ENCODE peak calls at places on chromosome 9, in four cellular contexts. One of them, this sample, is unnamed.

GRCh38 chr9:124105266-124105665 is 93.7 kb downstream of the LHX2 start:
- DNase-seq in skeletal muscle cell: no peak
- DNase-seq in body of pancreas: no peak
- DNase-seq in endothelial cell of umbilical vein: no peak
- DNase-seq in this sample: no peak

GRCh38 chr9:116572095-116572748 is 114.9 kb upstream of the TRIM32 start:
- DNase-seq in skeletal muscle cell: peak; percentile 84
- DNase-seq in body of pancreas: peak; percentile 93
- DNase-seq in endothelial cell of umbilical vein: peak; percentile 41
- DNase-seq in this sample: peak; percentile 94

GRCh38 chr9:133807037-133807436 is 68.9 kb upstream of the SARDH start:
- DNase-seq in skeletal muscle cell: no peak
- DNase-seq in body of pancreas: no peak
- DNase-seq in endothelial cell of umbilical vein: no peak
- DNase-seq in this sample: no peak

GRCh38 chr9:4600363-4600762 is 61.7 kb upstream of the PLPP6 start:
- DNase-seq in skeletal muscle cell: no peak
- DNase-seq in body of pancreas: no peak
- DNase-seq in endothelial cell of umbilical vein: no peak
- DNase-seq in this sample: no peak

GRCh38 chr9:101398930-101399640 is 434 bp downstream of the ZNF189 start:
- DNase-seq in skeletal muscle cell: no peak
- DNase-seq in body of pancreas: peak; percentile 34
- DNase-seq in endothelial cell of umbilical vein: peak; percentile 32
- DNase-seq in this sample: no peak

GRCh38 chr9:76353280-76353679 is 40.9 kb downstream of the RFK start:
- DNase-seq in skeletal muscle cell: no peak
- DNase-seq in body of pancreas: no peak
- DNase-seq in endothelial cell of umbilical vein: no peak
- DNase-seq in this sample: no peak

GRCh38 chr9:9341203-9341602 is 1271.6 kb downstream of the PTPRD start:
- DNase-seq in skeletal muscle cell: no peak
- DNase-seq in body of pancreas: no peak
- DNase-seq in endothelial cell of umbilical vein: no peak
- DNase-seq in this sample: no peak

GRCh38 chr9:98342103-98342818 is 86.8 kb upstream of the TBC1D2 start:
- DNase-seq in skeletal muscle cell: no peak
- DNase-seq in body of pancreas: no peak
- DNase-seq in endothelial cell of umbilical vein: no peak
- DNase-seq in this sample: no peak

GRCh38 chr9:34793428-34793827 is 83.5 kb upstream of the CCL21 start:
- DNase-seq in skeletal muscle cell: no peak
- DNase-seq in body of pancreas: no peak
- DNase-seq in endothelial cell of umbilical vein: no peak
- DNase-seq in this sample: no peak

GRCh38 chr9:124054671-124055212 is 43.2 kb downstream of the LHX2 start:
- DNase-seq in skeletal muscle cell: no peak
- DNase-seq in body of pancreas: no peak
- DNase-seq in endothelial cell of umbilical vein: no peak
- DNase-seq in this sample: no peak

GRCh38 chr9:88672874-88673695 is 138.1 kb downstream of the NXNL2 start:
- DNase-seq in skeletal muscle cell: no peak
- DNase-seq in body of pancreas: no peak
- DNase-seq in endothelial cell of umbilical vein: no peak
- DNase-seq in this sample: peak; percentile 69

GRCh38 chr9:115209601-115210306 is 91.8 kb upstream of the TNC start:
- DNase-seq in skeletal muscle cell: no peak
- DNase-seq in body of pancreas: no peak
- DNase-seq in endothelial cell of umbilical vein: no peak
- DNase-seq in this sample: no peak

GRCh38 chr9:37290881-37291485 is 131.5 kb upstream of the GRHPR start:
- DNase-seq in skeletal muscle cell: peak; percentile 69
- DNase-seq in body of pancreas: no peak
- DNase-seq in endothelial cell of umbilical vein: peak; percentile 70
- DNase-seq in this sample: no peak

GRCh38 chr9:70557665-70558419 is 143.4 kb upstream of the KLF9 start:
- DNase-seq in skeletal muscle cell: no peak
- DNase-seq in body of pancreas: no peak
- DNase-seq in endothelial cell of umbilical vein: no peak
- DNase-seq in this sample: no peak

GRCh38 chr9:124297553-124297905 is 39.8 kb downstream of the NEK6 start:
- DNase-seq in skeletal muscle cell: peak; percentile 91
- DNase-seq in body of pancreas: peak; percentile 69
- DNase-seq in endothelial cell of umbilical vein: peak; percentile 95
- DNase-seq in this sample: peak; percentile 86

GRCh38 chr9:107070591-107070990 is 207.6 kb downstream of the ZNF462 start:
- DNase-seq in skeletal muscle cell: no peak
- DNase-seq in body of pancreas: no peak
- DNase-seq in endothelial cell of umbilical vein: no peak
- DNase-seq in this sample: no peak

GRCh38 chr9:78694950-78695349 is 398.0 kb downstream of the PSAT1 start:
- DNase-seq in skeletal muscle cell: no peak
- DNase-seq in body of pancreas: no peak
- DNase-seq in endothelial cell of umbilical vein: no peak
- DNase-seq in this sample: peak; percentile 57
- H3K4me3 ChIP-seq in skeletal muscle cell: no peak overlapping the region
- H3K4me3 ChIP-seq in body of pancreas: no peak overlapping the region
- H3K4me3 ChIP-seq in endothelial cell of umbilical vein: no peak overlapping the region
- H3K4me3 ChIP-seq in this sample: no peak overlapping the region

DNA sequence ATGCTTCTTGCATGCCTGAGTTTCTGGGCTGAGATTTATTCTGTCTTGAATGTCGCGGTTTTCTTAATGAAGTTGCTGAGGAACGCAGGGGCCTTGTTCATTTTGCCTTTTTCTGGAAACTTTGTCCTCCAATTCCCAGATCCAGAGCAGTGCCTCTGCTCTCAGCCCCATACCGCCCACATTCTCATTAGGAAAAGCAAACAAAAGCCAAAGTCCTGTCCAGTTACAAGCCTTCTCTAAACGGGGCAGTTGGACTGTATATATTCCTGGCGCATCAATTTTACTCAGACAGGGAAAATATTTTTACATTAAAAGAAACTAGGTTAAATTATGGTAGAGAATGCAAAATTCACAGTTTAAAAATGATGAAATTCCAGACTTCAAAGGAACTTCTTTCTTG is 1.2 kb upstream of the PSAT1 start:
- DNase-seq in skeletal muscle cell: no peak
- DNase-seq in body of pancreas: no peak
- DNase-seq in endothelial cell of umbilical vein: no peak
- DNase-seq in this sample: peak; percentile 39
- H3K4me3 ChIP-seq in skeletal muscle cell: peak overlapping the region; percentile 96
- H3K4me3 ChIP-seq in body of pancreas: no peak overlapping the region
- H3K4me3 ChIP-seq in endothelial cell of umbilical vein: no peak overlapping the region
- H3K4me3 ChIP-seq in this sample: peak overlapping the region; percentile 98

GRCh38 chr9:87602933-87603643 is 105.4 kb downstream of the DAPK1 start:
- DNase-seq in skeletal muscle cell: no peak
- DNase-seq in body of pancreas: no peak
- DNase-seq in endothelial cell of umbilical vein: no peak
- DNase-seq in this sample: no peak

GRCh38 chr9:87601175-87601574 is 103.5 kb downstream of the DAPK1 start:
- DNase-seq in skeletal muscle cell: no peak
- DNase-seq in body of pancreas: peak; percentile 27
- DNase-seq in endothelial cell of umbilical vein: no peak
- DNase-seq in this sample: peak; percentile 67

GRCh38 chr9:87597710-87598200 is 100.1 kb downstream of the DAPK1 start:
- DNase-seq in skeletal muscle cell: no peak
- DNase-seq in body of pancreas: no peak
- DNase-seq in endothelial cell of umbilical vein: no peak
- DNase-seq in this sample: no peak

GRCh38 chr9:87601595-87601994 is 103.9 kb downstream of the DAPK1 start:
- DNase-seq in skeletal muscle cell: no peak
- DNase-seq in body of pancreas: no peak
- DNase-seq in endothelial cell of umbilical vein: no peak
- DNase-seq in this sample: no peak

GRCh38 chr9:87599901-87600610 is 102.4 kb downstream of the DAPK1 start:
- DNase-seq in skeletal muscle cell: peak; percentile 34
- DNase-seq in body of pancreas: no peak
- DNase-seq in endothelial cell of umbilical vein: peak; percentile 95
- DNase-seq in this sample: no peak
- H3K4me3 ChIP-seq in skeletal muscle cell: no peak overlapping the region
- H3K4me3 ChIP-seq in body of pancreas: no peak overlapping the region
- H3K4me3 ChIP-seq in endothelial cell of umbilical vein: no peak overlapping the region
- H3K4me3 ChIP-seq in this sample: no peak overlapping the region

GRCh38 chr9:83570359-83570758 is 32.2 kb upstream of the FRMD3 start:
- DNase-seq in skeletal muscle cell: peak; percentile 78
- DNase-seq in body of pancreas: no peak
- DNase-seq in endothelial cell of umbilical vein: no peak
- DNase-seq in this sample: no peak

GRCh38 chr9:83569326-83569725 is 31.1 kb upstream of the FRMD3 start:
- DNase-seq in skeletal muscle cell: no peak
- DNase-seq in body of pancreas: no peak
- DNase-seq in endothelial cell of umbilical vein: no peak
- DNase-seq in this sample: no peak

GRCh38 chr9:83574482-83574881 is 36.3 kb upstream of the FRMD3 start:
- DNase-seq in skeletal muscle cell: no peak
- DNase-seq in body of pancreas: no peak
- DNase-seq in endothelial cell of umbilical vein: no peak
- DNase-seq in this sample: no peak

GRCh38 chr9:83572524-83572923 is 34.3 kb upstream of the FRMD3 start:
- DNase-seq in skeletal muscle cell: peak; percentile 77
- DNase-seq in body of pancreas: no peak
- DNase-seq in endothelial cell of umbilical vein: no peak
- DNase-seq in this sample: no peak
- H3K4me3 ChIP-seq in skeletal muscle cell: no peak overlapping the region
- H3K4me3 ChIP-seq in body of pancreas: no peak overlapping the region
- H3K4me3 ChIP-seq in endothelial cell of umbilical vein: no peak overlapping the region
- H3K4me3 ChIP-seq in this sample: no peak overlapping the region

GRCh38 chr9:3181049-3181953 is 337.4 kb upstream of the PUM3 start:
- DNase-seq in skeletal muscle cell: no peak
- DNase-seq in body of pancreas: peak; percentile 51
- DNase-seq in endothelial cell of umbilical vein: no peak
- DNase-seq in this sample: peak; percentile 91
- H3K4me3 ChIP-seq in skeletal muscle cell: peak overlapping the region; percentile 28
- H3K4me3 ChIP-seq in body of pancreas: no peak overlapping the region
- H3K4me3 ChIP-seq in endothelial cell of umbilical vein: no peak overlapping the region
- H3K4me3 ChIP-seq in this sample: peak overlapping the region; percentile 47

GRCh38 chr9:132238026-132238972 is 76.4 kb downstream of the NTNG2 start:
- DNase-seq in skeletal muscle cell: no peak
- DNase-seq in body of pancreas: no peak
- DNase-seq in endothelial cell of umbilical vein: no peak
- DNase-seq in this sample: peak; percentile 43

GRCh38 chr9:132238992-132239391 is 77.1 kb downstream of the NTNG2 start:
- DNase-seq in skeletal muscle cell: no peak
- DNase-seq in body of pancreas: no peak
- DNase-seq in endothelial cell of umbilical vein: no peak
- DNase-seq in this sample: no peak

GRCh38 chr9:132239999-132240859 is 78.4 kb downstream of the NTNG2 start:
- DNase-seq in skeletal muscle cell: no peak
- DNase-seq in body of pancreas: peak; percentile 44
- DNase-seq in endothelial cell of umbilical vein: no peak
- DNase-seq in this sample: peak; percentile 51

GRCh38 chr9:132240860-132241482 is 79.1 kb downstream of the NTNG2 start:
- DNase-seq in skeletal muscle cell: peak; percentile 34
- DNase-seq in body of pancreas: peak; percentile 97
- DNase-seq in endothelial cell of umbilical vein: peak; percentile 92
- DNase-seq in this sample: peak; percentile 100

DNA sequence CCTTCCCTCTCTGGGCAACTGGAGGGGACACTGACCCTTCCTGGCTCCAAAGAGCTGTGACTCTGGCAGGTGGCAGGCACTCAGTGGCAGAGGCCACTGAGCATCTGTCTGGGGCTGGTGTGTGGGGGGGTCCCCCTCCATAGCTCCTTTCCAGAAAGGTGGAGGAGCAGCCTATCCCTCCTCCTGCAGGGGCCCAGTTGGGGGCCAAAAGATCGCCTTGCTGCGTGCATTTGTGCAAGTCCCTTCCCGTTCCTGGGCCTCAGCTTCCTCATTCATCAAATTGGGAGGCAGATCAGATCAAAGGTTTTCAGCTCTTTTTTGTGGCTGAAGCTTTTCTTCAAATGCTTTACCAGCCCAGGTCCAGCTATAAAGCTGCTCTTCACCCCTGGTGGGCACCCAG is 77.7 kb downstream of the NTNG2 start:
- DNase-seq in skeletal muscle cell: no peak
- DNase-seq in body of pancreas: no peak
- DNase-seq in endothelial cell of umbilical vein: no peak
- DNase-seq in this sample: peak; percentile 34
- H3K4me3 ChIP-seq in skeletal muscle cell: no peak overlapping the region
- H3K4me3 ChIP-seq in body of pancreas: no peak overlapping the region
- H3K4me3 ChIP-seq in endothelial cell of umbilical vein: no peak overlapping the region
- H3K4me3 ChIP-seq in this sample: no peak overlapping the region

GRCh38 chr9:128072144-128073021 is 4.4 kb downstream of the SLC25A25 start:
- DNase-seq in skeletal muscle cell: peak; percentile 55
- DNase-seq in body of pancreas: peak; percentile 64
- DNase-seq in endothelial cell of umbilical vein: peak; percentile 83
- DNase-seq in this sample: no peak
- H3K4me3 ChIP-seq in skeletal muscle cell: peak overlapping the region; percentile 9
- H3K4me3 ChIP-seq in body of pancreas: no peak overlapping the region
- H3K4me3 ChIP-seq in endothelial cell of umbilical vein: no peak overlapping the region
- H3K4me3 ChIP-seq in this sample: no peak overlapping the region

GRCh38 chr9:96069821-96070220 is 194.3 kb downstream of the ERCC6L2 start:
- DNase-seq in skeletal muscle cell: no peak
- DNase-seq in body of pancreas: no peak
- DNase-seq in endothelial cell of umbilical vein: no peak
- DNase-seq in this sample: no peak
- H3K4me3 ChIP-seq in skeletal muscle cell: no peak overlapping the region
- H3K4me3 ChIP-seq in body of pancreas: no peak overlapping the region
- H3K4me3 ChIP-seq in endothelial cell of umbilical vein: no peak overlapping the region
- H3K4me3 ChIP-seq in this sample: no peak overlapping the region

GRCh38 chr9:137030931-137031527 is 859 bp downstream of the FUT7 start:
- DNase-seq in skeletal muscle cell: no peak
- DNase-seq in body of pancreas: no peak
- DNase-seq in endothelial cell of umbilical vein: no peak
- DNase-seq in this sample: no peak
- H3K4me3 ChIP-seq in skeletal muscle cell: no peak overlapping the region
- H3K4me3 ChIP-seq in body of pancreas: no peak overlapping the region
- H3K4me3 ChIP-seq in endothelial cell of umbilical vein: no peak overlapping the region
- H3K4me3 ChIP-seq in this sample: no peak overlapping the region

This sample was measured in endodermal cell.